ENCODE peak calls at places on chromosome 18, in ten cellular contexts. I is HCT116, R is astrocyte of the cerebellum, J is cardiac muscle cell, G is AG09309, O is IMR-90, L is BJ, C is GM23338, Z is fibroblast of mammary gland, S is kidney. V is an unnamed sample.

GRCh38 chr18:78595924-78596573 is 383.6 kb upstream of the SALL3 start:
- DNase-seq in I (no peak), R (no peak), J (no peak), G (no peak), O (no peak), L (no peak), C (no peak), Z (no peak), S (no peak), V (peak)

GRCh38 chr18:59697236-59697932 is at the start of gene CCBE1:
- DNase-seq in I (peak), R (no peak), J (peak), G (no peak), O (peak), L (no peak), C (peak), Z (peak), S (peak), V (peak)

GRCh38 chr18:2293109-2293839 is 278.0 kb downstream of the METTL4 start:
- DNase-seq in I (no peak), R (no peak), J (no peak), G (no peak), O (no peak), L (no peak), C (peak), Z (no peak), S (no peak), V (no peak)

GRCh38 chr18:11800947-11801346 is 50.3 kb upstream of the CHMP1B start:
- DNase-seq in I (no peak), R (no peak), J (no peak), G (no peak), O (no peak), L (no peak), C (no peak), Z (no peak), S (no peak), V (no peak)

GRCh38 chr18:77058186-77058847 is 74.3 kb downstream of the MBP start:
- DNase-seq in I (no peak), R (no peak), J (peak), G (no peak), O (no peak), L (no peak), C (no peak), Z (peak), S (peak), V (no peak)

GRCh38 chr18:6857305-6857704 is 127.8 kb downstream of the ARHGAP28 start:
- DNase-seq in I (no peak), R (no peak), J (no peak), G (no peak), O (peak), L (no peak), C (no peak), Z (no peak), S (no peak), V (no peak)

GRCh38 chr18:43797347-43797746 is 520.1 kb upstream of the SYT4 start:
- DNase-seq in I (no peak), R (no peak), J (no peak), G (no peak), O (no peak), L (no peak), C (no peak), Z (no peak), S (no peak), V (no peak)

GRCh38 chr18:32707153-32707552 is 65.7 kb downstream of the KLHL14 start:
- DNase-seq in I (no peak), R (no peak), J (no peak), G (no peak), O (no peak), L (no peak), C (no peak), Z (no peak), S (no peak), V (no peak)

GRCh38 chr18:8617907-8618306 is 8.7 kb downstream of the RAB12 start:
- DNase-seq in I (no peak), R (no peak), J (no peak), G (no peak), O (no peak), L (no peak), C (no peak), Z (no peak), S (no peak), V (no peak)

GRCh38 chr18:32549248-32549842 is 78.7 kb upstream of the GAREM1 start:
- DNase-seq in I (peak), R (peak), J (peak), G (no peak), O (peak), L (no peak), C (peak), Z (peak), S (no peak), V (peak)

GRCh38 chr18:13217466-13217961 is 1.0 kb upstream of the LDLRAD4 start:
- DNase-seq in I (no peak), R (no peak), J (peak), G (no peak), O (peak), L (no peak), C (peak), Z (peak), S (peak), V (peak)

GRCh38 chr18:13454363-13455150 is 236.0 kb downstream of the LDLRAD4 start:
- DNase-seq in I (no peak), R (no peak), J (no peak), G (no peak), O (no peak), L (no peak), C (no peak), Z (no peak), S (no peak), V (no peak)

GRCh38 chr18:45621068-45621511 is 5.8 kb downstream of the SLC14A2 start:
- DNase-seq in I (peak), R (no peak), J (peak), G (no peak), O (peak), L (no peak), C (peak), Z (peak), S (no peak), V (peak)
- TF ChIP-seq CTCF in I (peak), R (peak), J (peak), G (peak), O (peak), L (peak), C (peak), Z (peak), S (peak), V (peak)

DNA sequence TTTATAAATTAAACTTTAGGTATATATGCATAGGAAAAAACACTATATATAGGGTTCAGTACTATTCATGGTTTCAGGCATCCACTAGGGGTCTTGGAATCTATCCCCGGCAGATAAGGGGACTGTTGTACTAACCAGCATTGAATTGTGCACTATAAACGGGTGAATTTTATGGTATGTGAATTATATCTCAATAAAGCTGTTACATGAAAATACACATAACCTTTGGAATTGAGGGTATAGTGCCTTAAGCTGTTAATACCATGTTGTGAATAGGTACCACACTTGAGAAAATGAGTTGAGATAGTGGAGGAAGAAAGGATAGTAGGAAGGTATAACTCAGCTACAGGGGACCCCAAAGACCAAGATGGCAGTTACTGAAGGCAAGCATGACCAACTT is 167.3 kb downstream of the HAUS1 start:
- DNase-seq in I (no peak), R (no peak), J (no peak), G (no peak), O (no peak), L (no peak), C (no peak), Z (no peak), S (no peak), V (no peak)
- TF ChIP-seq CTCF in I (no peak), R (no peak), J (no peak), G (no peak), O (no peak), L (no peak), C (peak), Z (no peak), S (no peak), V (no peak)

GRCh38 chr18:30616414-30616813 is 426.1 kb downstream of the DSC3 start:
- DNase-seq in I (no peak), R (no peak), J (no peak), G (no peak), O (no peak), L (no peak), C (no peak), Z (no peak), S (no peak), V (no peak)
- TF ChIP-seq CTCF in I (no peak), R (no peak), J (no peak), G (no peak), O (no peak), L (no peak), C (no peak), Z (no peak), S (no peak), V (no peak)

DNA sequence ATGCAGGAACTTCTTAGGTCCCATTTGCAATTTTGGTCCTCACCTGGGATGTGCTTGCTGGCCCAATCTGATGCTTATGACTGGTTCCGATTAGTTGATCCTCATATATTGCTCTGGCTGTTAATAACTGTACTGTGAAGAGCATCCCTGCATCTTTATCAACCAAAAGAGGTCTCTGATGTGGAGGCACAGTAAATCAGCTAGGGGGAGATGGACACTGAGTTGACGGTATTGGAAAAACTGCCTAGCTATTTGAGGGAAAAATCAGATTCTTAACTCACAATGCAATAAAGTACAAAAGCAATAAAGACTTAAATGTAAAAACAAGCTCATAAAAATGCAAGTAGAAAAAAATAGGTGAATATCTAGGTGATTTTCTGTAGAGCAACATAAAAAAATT is 188.0 kb upstream of the TCF4 start:
- DNase-seq in I (no peak), R (no peak), J (no peak), G (no peak), O (no peak), L (no peak), C (no peak), Z (no peak), S (no peak), V (no peak)
- TF ChIP-seq CTCF in I (no peak), R (peak), J (no peak), G (peak), O (no peak), L (no peak), C (peak), Z (peak), S (no peak), V (no peak)

GRCh38 chr18:41099451-41099850 is 855.6 kb upstream of the PIK3C3 start:
- DNase-seq in I (no peak), R (no peak), J (no peak), G (no peak), O (peak), L (no peak), C (no peak), Z (no peak), S (no peak), V (no peak)

GRCh38 chr18:41096504-41096903 is 858.5 kb upstream of the PIK3C3 start:
- DNase-seq in I (no peak), R (peak), J (peak), G (no peak), O (peak), L (no peak), C (no peak), Z (peak), S (no peak), V (no peak)
- TF ChIP-seq CTCF in I (no peak), R (peak), J (peak), G (no peak), O (peak), L (peak), C (no peak), Z (no peak), S (peak), V (peak)

GRCh38 chr18:79964330-79965118 is at the start of gene HSBP1L1:
- DNase-seq in I (peak), R (no peak), J (peak), G (no peak), O (no peak), L (no peak), C (peak), Z (peak), S (peak), V (peak)
- TF ChIP-seq CTCF in I (peak), R (peak), J (no peak), G (no peak), O (peak), L (no peak), C (no peak), Z (no peak), S (no peak), V (peak)

V was measured in progenitor cell of endocrine pancreas.